ENCODE peak calls at places on chromosome 19, in five cellular contexts. R is lower leg skin, O is transverse colon, X is breast epithelium, N is adrenal gland. T is an unnamed sample.

GRCh38 chr19:10120538-10121198 is 969 bp upstream of the EIF3G start:
- DNase-seq in X (no peak), N (no peak), R (no peak), O (no peak), T (peak; percentile 28)

GRCh38 chr19:56106397-56106849 is 14.7 kb downstream of the ZNF787 start:
- DNase-seq in O (peak; percentile 83), X (no peak), N (no peak), R (no peak), T (no peak)

GRCh38 chr19:39296055-39296645 is at the start of gene IFNL1:
- DNase-seq in O (no peak), X (no peak), R (peak; percentile 77), N (no peak), T (no peak)

GRCh38 chr19:34926685-34927375 is at the start of gene ZNF30:
- DNase-seq in R (peak; percentile 97), O (peak; percentile 92), N (peak; percentile 94), X (peak; percentile 84), T (peak; percentile 89)

GRCh38 chr19:2711175-2711936 is 8.9 kb upstream of the GNG7 start:
- DNase-seq in X (no peak), N (no peak), O (no peak), R (no peak), T (no peak)

GRCh38 chr19:30552593-30552992 is 180.4 kb downstream of the ZNF536 start:
- DNase-seq in N (no peak), R (no peak), O (no peak), X (no peak), T (no peak)

GRCh38 chr19:14082675-14082960 is 3.0 kb downstream of the C19orf67 start:
- DNase-seq in N (no peak), R (no peak), O (no peak), X (no peak), T (no peak)

GRCh38 chr19:54168174-54168917 is 4.6 kb downstream of the TMC4 start:
- DNase-seq in X (peak; percentile 78), N (peak; percentile 88), R (peak; percentile 98), O (peak; percentile 96), T (peak; percentile 91)

GRCh38 chr19:39247701-39248664 is 673 bp downstream of the IFNL4 start:
- DNase-seq in X (no peak), O (no peak), N (no peak), R (no peak), T (no peak)

GRCh38 chr19:41872775-41873647 is 4.1 kb upstream of the CD79A start:
- DNase-seq in O (peak; percentile 87), X (peak; percentile 69), N (peak; percentile 58), R (no peak), T (no peak)

GRCh38 chr19:38862321-38863059 is 12.7 kb upstream of the HNRNPL start:
- DNase-seq in N (peak; percentile 78), X (peak; percentile 48), O (peak; percentile 59), R (no peak), T (peak; percentile 81)

GRCh38 chr19:3944018-3944721 is 11.3 kb downstream of the NMRK2 start:
- DNase-seq in O (no peak), N (no peak), X (no peak), R (no peak), T (no peak)

GRCh38 chr19:35224681-35225604 is 3.6 kb downstream of the FAM187B start:
- DNase-seq in X (no peak), R (peak; percentile 81), N (peak; percentile 30), O (peak; percentile 57), T (no peak)

GRCh38 chr19:10554760-10555612 is 10.8 kb downstream of the KRI1 start:
- DNase-seq in R (no peak), O (no peak), X (peak; percentile 68), N (no peak), T (no peak)

GRCh38 chr19:1523412-1524205 is at the start of gene PLK5:
- DNase-seq in X (no peak), O (no peak), R (no peak), N (no peak), T (no peak)

GRCh38 chr19:1525343-1525742 is 1.5 kb downstream of the PLK5 start:
- DNase-seq in R (no peak), X (no peak), O (no peak), N (no peak), T (no peak)

GRCh38 chr19:1524972-1525325 is 1.1 kb downstream of the PLK5 start:
- DNase-seq in R (no peak), N (no peak), X (no peak), O (no peak), T (no peak)

GRCh38 chr19:1522838-1523237 is 1.0 kb upstream of the PLK5 start:
- DNase-seq in N (no peak), X (no peak), R (no peak), O (no peak), T (no peak)

GRCh38 chr19:1524206-1524971 is 512 bp downstream of the PLK5 start:
- DNase-seq in X (no peak), N (no peak), O (no peak), R (no peak), T (no peak)
- H3K4me3 ChIP-seq in X (no peak overlapping the region), N (peak overlapping the region; percentile 23), O (no peak overlapping the region), R (no peak overlapping the region), T (peak overlapping the region; percentile 22)

DNA sequence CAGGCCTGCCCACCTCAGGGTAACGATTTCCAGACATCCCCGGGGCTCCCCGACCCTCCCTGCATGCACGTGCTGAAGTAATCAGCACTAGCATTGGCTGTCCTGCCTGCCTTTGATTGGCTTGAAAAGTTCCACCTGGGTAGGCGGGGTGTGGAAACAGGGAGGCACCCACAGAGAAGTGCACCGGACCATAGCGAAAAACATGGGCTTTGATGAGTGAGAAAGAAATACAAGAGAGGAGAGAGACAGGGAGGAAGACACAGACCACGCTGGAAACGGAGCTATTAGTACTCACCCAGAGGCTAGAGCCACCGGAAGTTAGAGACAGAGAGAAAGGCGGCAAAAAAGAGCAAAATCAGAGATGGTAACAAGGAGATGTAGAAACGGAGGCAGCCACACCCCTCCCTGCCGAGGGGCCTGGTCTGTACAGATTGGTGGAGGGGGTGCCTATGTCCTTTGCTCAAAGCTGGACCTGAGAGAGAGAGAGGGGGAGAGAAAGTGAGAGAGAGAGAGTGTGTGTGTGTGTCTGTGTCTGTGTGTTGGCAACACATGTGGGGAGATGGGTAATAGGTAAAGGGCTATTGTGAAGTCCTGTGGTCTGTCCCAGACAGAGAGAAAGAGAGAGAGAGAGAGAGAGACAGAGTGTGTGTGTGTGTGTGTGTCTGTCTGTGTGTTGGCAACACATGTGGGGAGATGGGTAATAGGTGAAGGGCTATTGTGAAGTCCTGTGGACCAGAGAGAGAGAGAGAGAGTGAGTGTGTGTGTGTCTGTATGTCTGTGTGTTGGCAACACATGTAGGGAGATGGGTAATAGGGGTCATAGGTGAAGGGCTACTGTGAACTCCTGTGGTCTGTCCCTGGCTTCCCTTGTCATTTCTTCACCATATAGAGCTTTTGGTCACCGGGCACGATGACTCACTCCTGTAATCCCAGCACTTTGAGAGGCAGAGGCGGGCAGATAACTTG is 2.9 kb downstream of the CGB3 start:
- DNase-seq in O (no peak), X (no peak), N (no peak), R (no peak), T (no peak)
- TF ChIP-seq POLR2A in O (no peak), X (no peak), N (no peak), R (no peak), T (no peak)

GRCh38 chr19:5827342-5827890 is 12.1 kb downstream of the FUT6 start:
- DNase-seq in O (no peak), R (no peak), X (no peak), N (no peak), T (no peak)
- H3K4me3 ChIP-seq in O (no peak overlapping the region), R (peak overlapping the region; percentile 36), X (peak overlapping the region; percentile 20), N (peak overlapping the region; percentile 56), T (no peak overlapping the region)

DNA sequence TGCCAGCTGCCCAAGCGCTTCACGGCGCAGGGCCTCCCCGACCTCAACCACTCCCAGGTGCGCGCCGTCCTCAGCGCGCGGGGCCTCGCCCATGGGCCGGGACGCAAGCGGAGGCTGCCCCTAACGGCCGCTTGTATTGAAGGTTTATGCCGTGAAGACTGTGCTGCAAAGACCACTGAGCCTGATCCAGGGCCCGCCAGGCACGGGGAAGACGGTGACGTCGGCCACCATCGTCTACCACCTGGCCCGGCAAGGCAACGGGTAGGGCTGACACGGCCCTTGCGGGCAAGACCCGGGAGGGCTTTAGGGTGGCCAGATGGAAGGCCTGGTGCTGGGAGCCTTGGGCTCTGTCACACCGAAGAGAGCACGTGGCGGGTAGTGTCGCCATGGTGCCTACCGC is 23.2 kb downstream of the UPF1 start:
- DNase-seq in R (no peak), N (no peak), X (no peak), O (no peak), T (no peak)
- TF ChIP-seq POLR2A in R (no peak), N (no peak), X (no peak), O (no peak), T (no peak)

GRCh38 chr19:12997225-12997966 is 2.1 kb downstream of the NFIX start:
- DNase-seq in O (no peak), R (no peak), X (no peak), N (no peak), T (no peak)
- H3K4me3 ChIP-seq in O (no peak overlapping the region), R (peak overlapping the region; percentile 60), X (peak overlapping the region; percentile 83), N (peak overlapping the region; percentile 65), T (peak overlapping the region; percentile 63)

GRCh38 chr19:11887618-11888531 is at the start of gene ZNF69:
- DNase-seq in X (peak; percentile 76), N (peak; percentile 81), O (peak; percentile 94), R (peak; percentile 97), T (peak; percentile 75)
- TF ChIP-seq POLR2A in X (no peak), N (peak; percentile 15), O (peak; percentile 68), R (no peak), T (no peak)

GRCh38 chr19:19600793-19601346 is 17.6 kb downstream of the PBX4 start:
- DNase-seq in X (no peak), N (no peak), O (no peak), R (no peak), T (no peak)

GRCh38 chr19:19602713-19603320 is 15.7 kb downstream of the PBX4 start:
- DNase-seq in R (no peak), O (no peak), N (no peak), X (no peak), T (no peak)

GRCh38 chr19:19597809-19598306 is 20.6 kb downstream of the PBX4 start:
- DNase-seq in N (no peak), O (no peak), R (no peak), X (no peak), T (no peak)

GRCh38 chr19:19602136-19602712 is 16.3 kb downstream of the PBX4 start:
- DNase-seq in R (no peak), N (no peak), X (no peak), O (no peak), T (no peak)

GRCh38 chr19:19599190-19599535 is 19.3 kb downstream of the PBX4 start:
- DNase-seq in X (no peak), N (no peak), O (no peak), R (no peak), T (no peak)
- H3K4me3 ChIP-seq in X (no peak overlapping the region), N (no peak overlapping the region), O (no peak overlapping the region), R (no peak overlapping the region), T (no peak overlapping the region)

GRCh38 chr19:44451687-44452086 is 3.4 kb upstream of the ZNF229 start:
- DNase-seq in N (no peak), X (no peak), O (no peak), R (no peak), T (no peak)

GRCh38 chr19:44452367-44452766 is 4.1 kb upstream of the ZNF229 start:
- DNase-seq in R (no peak), O (no peak), X (no peak), N (no peak), T (no peak)

GRCh38 chr19:44447864-44448674 is at the start of gene ZNF229:
- DNase-seq in O (peak; percentile 72), R (peak; percentile 90), X (peak; percentile 78), N (peak; percentile 89), T (peak; percentile 71)
- TF ChIP-seq POLR2A in O (no peak), R (no peak), X (no peak), N (no peak), T (no peak)

GRCh38 chr19:15669440-15669839 is 3.4 kb upstream of the CYP4F12 start:
- DNase-seq in R (no peak), X (no peak), N (no peak), O (no peak), T (no peak)
- H3K4me3 ChIP-seq in R (no peak overlapping the region), X (no peak overlapping the region), N (no peak overlapping the region), O (no peak overlapping the region), T (no peak overlapping the region)